ENCODE peak calls at places on chromosome 13, in ten cellular contexts. N, S, Q, C, E, M, J, D, W and B are unnamed samples.

GRCh38 chr13:24927810-24928404 is 163.9 kb downstream of the RNF17 start:
- DNase-seq in Q (no peak), J (no peak), E (no peak), C (no peak), S (no peak), D (no peak), M (no peak), W (no peak), N (no peak), B (peak)

GRCh38 chr13:78999494-78999893 is 340.5 kb upstream of the OBI1 start:
- DNase-seq in J (no peak), Q (no peak), E (no peak), N (no peak), S (no peak), W (no peak), M (no peak), D (no peak), C (no peak), B (no peak)

GRCh38 chr13:73913043-73913740 is 221.0 kb downstream of the KLF12 start:
- DNase-seq in M (no peak), J (no peak), W (no peak), S (no peak), E (no peak), C (no peak), Q (no peak), N (no peak), D (no peak), B (peak)

GRCh38 chr13:97212540-97213146 is 9.5 kb upstream of the MBNL2 start:
- DNase-seq in S (no peak), J (peak), C (peak), D (no peak), W (no peak), E (peak), N (no peak), Q (no peak), M (no peak), B (no peak)

GRCh38 chr13:112744306-112745021 is 54.6 kb downstream of the ATP11A start:
- DNase-seq in M (peak), C (no peak), Q (no peak), E (no peak), W (peak), S (no peak), N (no peak), J (no peak), D (peak), B (peak)

GRCh38 chr13:67043901-67044300 is 186.2 kb downstream of the PCDH9 start:
- DNase-seq in E (no peak), C (no peak), D (no peak), N (no peak), Q (no peak), S (no peak), W (no peak), M (no peak), J (no peak), B (no peak)

GRCh38 chr13:101408992-101409656 is 7.2 kb downstream of the NALCN start:
- DNase-seq in J (no peak), Q (no peak), D (no peak), N (no peak), M (no peak), C (no peak), W (no peak), E (no peak), S (no peak), B (no peak)

GRCh38 chr13:33751151-33751550 is 66.8 kb upstream of the RFC3 start:
- DNase-seq in J (no peak), E (no peak), C (no peak), Q (no peak), S (no peak), M (no peak), D (no peak), N (no peak), W (no peak), B (no peak)

GRCh38 chr13:44230071-44230470 is 143.6 kb upstream of the SERP2 start:
- DNase-seq in N (no peak), M (no peak), D (no peak), S (no peak), E (no peak), W (no peak), C (no peak), J (no peak), Q (no peak), B (no peak)

GRCh38 chr13:94641432-94641941 is 39.8 kb downstream of the GPR180 start:
- DNase-seq in N (no peak), Q (no peak), C (no peak), E (peak), M (no peak), D (no peak), W (peak), S (no peak), J (no peak), B (peak)

GRCh38 chr13:51721485-51721884 is 82.5 kb downstream of the DHRS12 start:
- DNase-seq in C (no peak), Q (no peak), N (peak), M (peak), S (no peak), E (no peak), W (no peak), J (no peak), D (no peak), B (no peak)